ENCODE peak calls at places on chromosomes 3 and 15, in eight cellular contexts. I, N, L, C, E, U, A and G are unnamed samples.

GRCh38 chr3:72177075-72178050 is 392.4 kb upstream of the PROK2 start:
- DNase-seq in I (peak; percentile 61), N (no peak), L (no peak), C (peak; percentile 84), E (peak; percentile 41), U (no peak), A (no peak), G (no peak)

GRCh38 chr3:5245927-5246326 is 58.4 kb downstream of the EDEM1 start:
- DNase-seq in I (no peak), N (no peak), L (no peak), C (no peak), E (no peak), U (no peak), A (no peak), G (no peak)

GRCh38 chr3:101195951-101196713 is 124.2 kb downstream of the IMPG2 start:
- DNase-seq in I (peak; percentile 80), N (peak; percentile 17), L (peak; percentile 40), C (no peak), E (peak; percentile 31), U (no peak), A (no peak), G (peak; percentile 71)

GRCh38 chr15:98878862-98879261 is 128.7 kb downstream of the PGPEP1L start:
- DNase-seq in I (no peak), N (no peak), L (no peak), C (no peak), E (no peak), U (no peak), A (no peak), G (no peak)

GRCh38 chr3:135514064-135514455 is 451.5 kb upstream of the PPP2R3A start:
- DNase-seq in I (no peak), N (no peak), L (no peak), C (no peak), E (peak; percentile 2), U (no peak), A (no peak), G (no peak)

GRCh38 chr3:124584552-124585391 is 145.5 kb upstream of the UMPS start:
- DNase-seq in I (peak; percentile 58), N (peak; percentile 70), L (no peak), C (peak; percentile 83), E (peak; percentile 51), U (peak; percentile 54), A (no peak), G (no peak)

GRCh38 chr15:54083501-54083900 is 105.3 kb downstream of the UNC13C start:
- DNase-seq in I (no peak), N (no peak), L (no peak), C (no peak), E (no peak), U (no peak), A (no peak), G (no peak)

GRCh38 chr15:77030042-77030927 is 35.4 kb downstream of the PSTPIP1 start:
- DNase-seq in I (no peak), N (no peak), L (no peak), C (peak; percentile 40), E (no peak), U (peak; percentile 3), A (no peak), G (no peak)

GRCh38 chr3:117671707-117672318 is 962.2 kb downstream of the TUSC7 start:
- DNase-seq in I (no peak), N (no peak), L (no peak), C (no peak), E (no peak), U (no peak), A (no peak), G (no peak)

GRCh38 chr3:127042634-127043033 is 59.7 kb downstream of the PLXNA1 start:
- DNase-seq in I (no peak), N (no peak), L (no peak), C (peak; percentile 40), E (no peak), U (no peak), A (no peak), G (no peak)

GRCh38 chr15:48283361-48284157 is 47.7 kb upstream of the DUT start:
- DNase-seq in I (no peak), N (no peak), L (no peak), C (no peak), E (peak; percentile 27), U (no peak), A (no peak), G (no peak)

GRCh38 chr15:80019168-80019745 is 40.2 kb upstream of the ZFAND6 start:
- DNase-seq in I (no peak), N (no peak), L (no peak), C (no peak), E (no peak), U (no peak), A (no peak), G (no peak)

GRCh38 chr3:40317061-40317676 is 7.7 kb downstream of the EIF1B start:
- DNase-seq in I (peak; percentile 79), N (peak; percentile 37), L (no peak), C (no peak), E (peak; percentile 36), U (peak; percentile 40), A (peak; percentile 58), G (no peak)

GRCh38 chr3:118945834-118946233 is 88.8 kb downstream of the IGSF11 start:
- DNase-seq in I (no peak), N (no peak), L (no peak), C (no peak), E (no peak), U (no peak), A (no peak), G (no peak)

GRCh38 chr15:56871180-56871579 is 47.3 kb upstream of the TCF12 start:
- DNase-seq in I (peak; percentile 79), N (peak; percentile 45), L (peak; percentile 60), C (no peak), E (peak; percentile 88), U (no peak), A (no peak), G (peak; percentile 74)

GRCh38 chr15:100163961-100164360 is 177.8 kb downstream of the ADAMTS17 start:
- DNase-seq in I (no peak), N (no peak), L (no peak), C (no peak), E (no peak), U (no peak), A (no peak), G (no peak)

GRCh38 chr3:54053201-54053600 is 69.2 kb upstream of the CACNA2D3 start:
- DNase-seq in I (no peak), N (no peak), L (no peak), C (no peak), E (peak; percentile 2), U (no peak), A (no peak), G (no peak)

GRCh38 chr3:155308831-155309230 is 15.3 kb upstream of the STRIT1 start:
- DNase-seq in I (peak; percentile 46), N (no peak), L (no peak), C (no peak), E (peak; percentile 10), U (no peak), A (no peak), G (peak; percentile 36)

GRCh38 chr15:60396964-60397771 is 618 bp downstream of the ANXA2 start:
- DNase-seq in I (peak; percentile 95), N (peak; percentile 28), L (no peak), C (peak; percentile 83), E (no peak), U (no peak), A (peak; percentile 31), G (no peak)

GRCh38 chr3:94539937-94540336 is 477.1 kb downstream of the NSUN3 start:
- DNase-seq in I (no peak), N (no peak), L (no peak), C (no peak), E (no peak), U (no peak), A (no peak), G (no peak)

GRCh38 chr15:78347586-78348543 is 7.7 kb downstream of the CRABP1 start:
- DNase-seq in I (no peak), N (no peak), L (no peak), C (peak; percentile 25), E (no peak), U (no peak), A (no peak), G (no peak)

GRCh38 chr3:192916455-192917257 is 1.0 kb downstream of the MB21D2 start:
- DNase-seq in I (peak; percentile 87), N (no peak), L (no peak), C (peak; percentile 78), E (peak; percentile 67), U (peak; percentile 26), A (no peak), G (peak; percentile 45)